ENCODE peak calls at places on chromosomes 7 and 10, in seven cellular contexts. K, X, O, N, M, E and L are unnamed samples.

GRCh38 chr10:117240730-117241529 is at the start of gene SLC18A2:
- DNase-seq in K (no peak), X (no peak), O (no peak), N (no peak), M (no peak), E (no peak), L (no peak)

GRCh38 chr7:106111671-106112117 is 418 bp downstream of the SYPL1 start:
- DNase-seq in K (peak), X (peak), O (peak), N (peak), M (peak), E (peak), L (peak)

GRCh38 chr7:46168671-46169383 is 247.8 kb upstream of the IGFBP3 start:
- DNase-seq in K (no peak), X (no peak), O (no peak), N (no peak), M (no peak), E (no peak), L (no peak)

GRCh38 chr7:30634634-30635201 is 40.0 kb downstream of the GARS1 start:
- DNase-seq in K (no peak), X (no peak), O (no peak), N (no peak), M (no peak), E (no peak), L (no peak)

GRCh38 chr10:93417264-93417663 is 64.9 kb downstream of the MYOF start:
- DNase-seq in K (no peak), X (no peak), O (no peak), N (peak), M (no peak), E (no peak), L (no peak)

GRCh38 chr7:66591801-66592596 is 36.7 kb upstream of the KCTD7 start:
- DNase-seq in K (peak), X (peak), O (peak), N (peak), M (peak), E (peak), L (peak)

GRCh38 chr7:117097860-117098259 is 144.6 kb downstream of the ST7 start:
- DNase-seq in K (no peak), X (no peak), O (no peak), N (no peak), M (no peak), E (no peak), L (no peak)

GRCh38 chr7:20508109-20508508 is 107.4 kb upstream of the ABCB5 start:
- DNase-seq in K (no peak), X (no peak), O (no peak), N (no peak), M (no peak), E (no peak), L (no peak)

GRCh38 chr7:134186022-134186421 is 58.9 kb downstream of the LRGUK start:
- DNase-seq in K (no peak), X (no peak), O (no peak), N (no peak), M (no peak), E (no peak), L (no peak)

GRCh38 chr10:112834661-112835060 is 115.4 kb upstream of the TCF7L2 start:
- DNase-seq in K (no peak), X (no peak), O (no peak), N (no peak), M (no peak), E (no peak), L (no peak)

GRCh38 chr10:12719365-12719764 is 282.1 kb downstream of the CCDC3 start:
- DNase-seq in K (no peak), X (no peak), O (no peak), N (no peak), M (no peak), E (no peak), L (peak)

GRCh38 chr7:95840953-95841950 is 68.9 kb downstream of the DYNC1I1 start:
- DNase-seq in K (no peak), X (no peak), O (no peak), N (no peak), M (no peak), E (no peak), L (no peak)

GRCh38 chr7:33986456-33986855 is 81.1 kb downstream of the BMPER start:
- DNase-seq in K (no peak), X (no peak), O (no peak), N (no peak), M (no peak), E (no peak), L (no peak)

GRCh38 chr7:2443491-2443890 is 32.7 kb downstream of the GRIFIN start:
- DNase-seq in K (no peak), X (no peak), O (no peak), N (no peak), M (no peak), E (no peak), L (no peak)

GRCh38 chr7:39130304-39130703 is 152.6 kb downstream of the POU6F2 start:
- DNase-seq in K (no peak), X (no peak), O (no peak), N (no peak), M (no peak), E (no peak), L (no peak)

GRCh38 chr10:125084191-125085186 is 75.9 kb downstream of the CTBP2 start:
- DNase-seq in K (no peak), X (no peak), O (no peak), N (peak), M (no peak), E (no peak), L (no peak)

GRCh38 chr7:43758029-43758860 is at the start of gene BLVRA:
- DNase-seq in K (peak), X (peak), O (no peak), N (peak), M (peak), E (peak), L (peak)

GRCh38 chr7:98618786-98619185 is 1.7 kb downstream of the NPTX2 start:
- DNase-seq in K (no peak), X (no peak), O (no peak), N (no peak), M (no peak), E (no peak), L (no peak)

GRCh38 chr7:37916017-37916672 is 472 bp downstream of the SFRP4 start:
- DNase-seq in K (peak), X (no peak), O (no peak), N (no peak), M (no peak), E (peak), L (no peak)

GRCh38 chr7:95470452-95470851 is 15.3 kb upstream of the ASB4 start:
- DNase-seq in K (peak), X (no peak), O (peak), N (peak), M (no peak), E (no peak), L (peak)

GRCh38 chr10:54903770-54904169 is 102.7 kb upstream of the PCDH15 start:
- DNase-seq in K (no peak), X (no peak), O (peak), N (no peak), M (no peak), E (no peak), L (no peak)

GRCh38 chr7:135335628-135336139 is 102.0 kb downstream of the STRA8 start:
- DNase-seq in K (peak), X (peak), O (peak), N (peak), M (peak), E (peak), L (peak)

GRCh38 chr7:93203496-93203895 is 22.8 kb downstream of the HEPACAM2 start:
- DNase-seq in K (no peak), X (no peak), O (peak), N (no peak), M (no peak), E (no peak), L (no peak)

GRCh38 chr10:101282937-101283336 is 53.7 kb upstream of the LBX1 start:
- DNase-seq in K (no peak), X (no peak), O (no peak), N (no peak), M (no peak), E (no peak), L (no peak)

GRCh38 chr7:108503112-108504026 is 22.6 kb downstream of the PNPLA8 start:
- DNase-seq in K (no peak), X (no peak), O (no peak), N (no peak), M (no peak), E (no peak), L (no peak)

GRCh38 chr10:11282661-11283060 is 265.0 kb downstream of the CELF2 start:
- DNase-seq in K (no peak), X (no peak), O (no peak), N (no peak), M (no peak), E (no peak), L (no peak)

GRCh38 chr10:71725249-71725648 is 5.7 kb upstream of the C10orf105 start:
- DNase-seq in K (no peak), X (no peak), O (no peak), N (no peak), M (no peak), E (no peak), L (no peak)

GRCh38 chr7:2154831-2155230 is 77.9 kb downstream of the MAD1L1 start:
- DNase-seq in K (no peak), X (no peak), O (no peak), N (no peak), M (no peak), E (peak), L (no peak)

GRCh38 chr7:51455513-51455912 is 138.9 kb upstream of the COBL start:
- DNase-seq in K (no peak), X (no peak), O (no peak), N (no peak), M (no peak), E (no peak), L (no peak)

GRCh38 chr10:103967433-103968142 is 648 bp downstream of the SLK start:
- DNase-seq in K (peak), X (no peak), O (no peak), N (peak), M (no peak), E (no peak), L (peak)